ENCODE peak calls at places on chromosomes 11 and 22, in eight cellular contexts. X, U, R, L, A, B, I and Z are unnamed samples.

GRCh38 chr11:8442301-8442700 is 151.7 kb downstream of the STK33 start:
- DNase-seq in I (no peak), U (no peak), R (no peak), B (no peak), X (no peak), A (no peak), L (no peak), Z (no peak)

GRCh38 chr11:43462359-43462758 is 103.6 kb downstream of the TTC17 start:
- DNase-seq in X (no peak), A (no peak), I (no peak), R (no peak), B (no peak), L (no peak), U (no peak), Z (no peak)

GRCh38 chr11:125070699-125071254 is 7.7 kb downstream of the SLC37A2 start:
- DNase-seq in R (no peak), X (peak; percentile 58), A (peak; percentile 85), U (peak; percentile 47), B (peak; percentile 81), L (peak; percentile 51), I (peak; percentile 87), Z (peak; percentile 70)

GRCh38 chr22:41989246-41989645 is 9.3 kb upstream of the WBP2NL start:
- DNase-seq in L (no peak), A (no peak), I (no peak), X (no peak), U (no peak), R (no peak), B (peak; percentile 21), Z (no peak)

GRCh38 chr11:19814421-19814820 is 101.8 kb downstream of the NAV2 start:
- DNase-seq in L (no peak), I (no peak), X (no peak), R (no peak), A (no peak), B (no peak), U (no peak), Z (no peak)

GRCh38 chr11:81070948-81071347 is 1630.1 kb upstream of the TENM4 start:
- DNase-seq in B (no peak), U (no peak), I (no peak), X (no peak), L (no peak), R (no peak), A (no peak), Z (no peak)

GRCh38 chr11:117734596-117734995 is 62.4 kb downstream of the DSCAML1 start:
- DNase-seq in L (no peak), X (no peak), R (no peak), U (no peak), B (peak; percentile 10), I (no peak), A (no peak), Z (no peak)

GRCh38 chr11:5684627-5685362 is at the start of gene TRIM5:
- DNase-seq in L (peak; percentile 86), X (peak; percentile 83), R (peak; percentile 65), U (peak; percentile 93), I (peak; percentile 88), A (peak; percentile 93), B (peak; percentile 93), Z (peak; percentile 90)

GRCh38 chr11:71215372-71215965 is 36.9 kb downstream of the SHANK2 start:
- DNase-seq in R (no peak), I (no peak), U (no peak), L (no peak), X (no peak), A (no peak), B (peak; percentile 48), Z (no peak)

GRCh38 chr22:45290410-45290936 is 5.7 kb downstream of the UPK3A start:
- DNase-seq in A (peak; percentile 67), B (no peak), I (no peak), R (no peak), U (no peak), L (no peak), X (peak; percentile 74), Z (no peak)

GRCh38 chr11:68120212-68121066 is 749 bp downstream of the CHKA start:
- DNase-seq in L (peak; percentile 70), R (peak; percentile 52), X (peak; percentile 77), U (peak; percentile 46), I (peak; percentile 82), A (no peak), B (peak; percentile 82), Z (peak; percentile 79)

GRCh38 chr11:118306556-118306955 is 2.0 kb downstream of the CD3E start:
- DNase-seq in R (peak; percentile 31), B (no peak), I (no peak), A (no peak), L (no peak), U (no peak), X (no peak), Z (no peak)

GRCh38 chr11:128830290-128830813 is 36.7 kb downstream of the KCNJ1 start:
- DNase-seq in I (no peak), B (no peak), U (no peak), X (no peak), R (no peak), L (no peak), A (no peak), Z (no peak)

GRCh38 chr11:69080361-69080973 is 31.7 kb downstream of the TPCN2 start:
- DNase-seq in B (no peak), R (peak; percentile 23), L (no peak), A (peak; percentile 85), I (no peak), U (no peak), X (no peak), Z (peak; percentile 12)

GRCh38 chr11:126624491-126624890 is 269.0 kb downstream of the ST3GAL4 start:
- DNase-seq in B (no peak), X (no peak), U (no peak), L (no peak), R (no peak), I (no peak), A (no peak), Z (peak; percentile 19)

GRCh38 chr11:130999086-130999485 is 82.8 kb upstream of the SNX19 start:
- DNase-seq in U (no peak), I (no peak), X (no peak), B (no peak), L (no peak), R (no peak), A (peak; percentile 48), Z (no peak)

GRCh38 chr22:48209473-48210271 is 1447.2 kb downstream of the TBC1D22A start:
- DNase-seq in U (no peak), X (no peak), A (no peak), R (no peak), L (no peak), B (no peak), I (no peak), Z (no peak)

GRCh38 chr11:47797633-47798032 is 30.5 kb upstream of the FNBP4 start:
- DNase-seq in L (no peak), R (no peak), A (peak; percentile 55), U (no peak), B (no peak), X (no peak), I (no peak), Z (no peak)

GRCh38 chr11:131904756-131905155 is 534.3 kb downstream of the NTM start:
- DNase-seq in R (no peak), A (no peak), B (no peak), X (no peak), I (no peak), L (no peak), U (no peak), Z (no peak)

GRCh38 chr11:129589190-129589589 is 213.5 kb downstream of the BARX2 start:
- DNase-seq in R (no peak), A (no peak), L (no peak), U (no peak), B (no peak), I (no peak), X (no peak), Z (no peak)

GRCh38 chr22:43216738-43217137 is 29.8 kb upstream of the TTLL12 start:
- DNase-seq in B (no peak), I (no peak), X (no peak), A (no peak), R (no peak), U (no peak), L (no peak), Z (no peak)

GRCh38 chr11:103609117-103610066 is 427.0 kb upstream of the DDI1 start:
- DNase-seq in X (no peak), I (no peak), L (no peak), U (no peak), A (peak; percentile 87), B (no peak), R (no peak), Z (no peak)
- TF ChIP-seq CTCF in X (no peak), I (no peak), L (no peak), U (no peak), A (peak; percentile 66), B (peak; percentile 10), R (no peak), Z (no peak)

GRCh38 chr22:21650280-21650679 is 8.2 kb downstream of the SDF2L1 start:
- DNase-seq in B (no peak), X (no peak), L (no peak), U (no peak), I (no peak), A (no peak), R (no peak), Z (no peak)

GRCh38 chr22:21651521-21652009 is 9.5 kb downstream of the SDF2L1 start:
- DNase-seq in R (no peak), X (no peak), I (no peak), B (no peak), L (no peak), U (no peak), A (no peak), Z (no peak)

GRCh38 chr22:21650823-21651520 is 8.9 kb downstream of the SDF2L1 start:
- DNase-seq in A (no peak), L (no peak), R (no peak), X (no peak), B (no peak), U (no peak), I (no peak), Z (no peak)

GRCh38 chr22:21652010-21652546 is 10.0 kb downstream of the SDF2L1 start:
- DNase-seq in X (peak; percentile 90), B (peak; percentile 92), R (peak; percentile 78), L (peak; percentile 90), A (peak; percentile 85), I (peak; percentile 91), U (peak; percentile 81), Z (peak; percentile 82)

GRCh38 chr22:21652547-21653545 is 10.7 kb downstream of the SDF2L1 start:
- DNase-seq in X (no peak), I (no peak), B (no peak), L (no peak), R (no peak), A (no peak), U (no peak), Z (no peak)
- H3K27ac ChIP-seq in X (no peak overlapping the region), I (peak overlapping the region; percentile 6), B (peak overlapping the region; percentile 17), L (no peak overlapping the region), R (no peak overlapping the region), A (peak overlapping the region; percentile 32), U (no peak overlapping the region), Z (no peak overlapping the region)

GRCh38 chr11:32775908-32776307 is 18.6 kb downstream of the CCDC73 start:
- DNase-seq in R (no peak), A (no peak), X (no peak), U (no peak), I (no peak), B (no peak), L (no peak), Z (no peak)
- TF ChIP-seq CTCF in R (no peak), A (no peak), X (no peak), U (no peak), I (no peak), B (no peak), L (no peak), Z (no peak)

DNA sequence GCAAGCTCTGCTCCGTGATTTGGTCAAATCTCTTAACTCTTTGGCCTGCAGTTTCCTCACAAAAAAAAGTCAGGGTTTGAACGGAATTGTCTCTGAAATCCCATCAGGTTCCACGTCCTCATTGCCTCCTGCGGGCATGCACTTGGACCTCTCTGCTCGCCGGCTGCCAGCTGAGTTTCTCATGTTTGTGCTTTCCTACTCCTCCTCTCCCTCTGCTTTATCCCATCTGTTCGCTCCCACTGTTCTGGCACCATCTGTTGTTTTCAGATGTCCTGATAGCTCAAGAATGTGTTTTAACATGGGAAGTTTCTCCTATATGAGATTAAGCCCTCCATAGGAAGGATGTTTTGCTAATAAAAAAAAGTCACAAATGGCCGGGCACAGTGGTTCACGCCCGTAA is 49.4 kb upstream of the ARHGAP42 start:
- DNase-seq in I (no peak), L (no peak), B (no peak), X (no peak), U (no peak), A (no peak), R (no peak), Z (no peak)
- H3K27ac ChIP-seq in I (no peak overlapping the region), L (no peak overlapping the region), B (no peak overlapping the region), X (peak overlapping the region; percentile 5), U (peak overlapping the region; percentile 76), A (no peak overlapping the region), R (no peak overlapping the region), Z (no peak overlapping the region)